ENCODE peak calls at places on chromosomes 1 and 21, in four cellular contexts. T is WTC11, Q is SK-N-SH, Z is K562. I is an unnamed sample.

GRCh38 chr1:200535605-200536004 is 84.9 kb downstream of the KIF14 start:
- DNase-seq in Z (no peak), Q (peak), T (peak), I (peak)

GRCh38 chr1:222777463-222777862 is 37.4 kb upstream of the DISP1 start:
- DNase-seq in Q (no peak), Z (no peak), T (no peak), I (no peak)

GRCh38 chr1:219876798-219877209 is 51.6 kb downstream of the SLC30A10 start:
- DNase-seq in T (no peak), Q (no peak), Z (peak), I (peak)

GRCh38 chr1:156908955-156909354 is 11.5 kb upstream of the LRRC71 start:
- DNase-seq in T (no peak), Z (no peak), Q (no peak), I (no peak)

GRCh38 chr1:24635195-24635843 is 7.8 kb upstream of the SRRM1 start:
- DNase-seq in Q (peak), Z (peak), T (no peak), I (peak)

GRCh38 chr21:29305561-29305960 is 6.8 kb downstream of the BACH1 start:
- DNase-seq in Z (no peak), T (no peak), Q (no peak), I (peak)

GRCh38 chr1:156661932-156662587 is 15.1 kb downstream of the NES start:
- DNase-seq in T (no peak), Q (no peak), Z (no peak), I (peak)

GRCh38 chr1:196651637-196652215 is at the start of gene CFH:
- DNase-seq in T (no peak), Z (peak), Q (no peak), I (no peak)

GRCh38 chr1:27601771-27602509 is 2.0 kb downstream of the AHDC1 start:
- DNase-seq in Z (no peak), Q (peak), T (no peak), I (no peak)

GRCh38 chr1:247111636-247112478 is 7.7 kb upstream of the ZNF669 start:
- DNase-seq in Q (peak), T (peak), Z (peak), I (peak)

GRCh38 chr1:93140106-93140505 is 40.1 kb downstream of the TMED5 start:
- DNase-seq in Z (no peak), Q (no peak), T (no peak), I (no peak)

GRCh38 chr1:156876281-156876680 is 15.6 kb downstream of the NTRK1 start:
- DNase-seq in Q (no peak), Z (no peak), T (peak), I (no peak)

GRCh38 chr1:47569681-47570470 is 132.0 kb downstream of the FOXD2 start:
- DNase-seq in Z (peak), Q (no peak), T (peak), I (peak)

GRCh38 chr1:156926175-156926574 is 5.7 kb downstream of the LRRC71 start:
- DNase-seq in Q (peak), T (no peak), Z (peak), I (no peak)

GRCh38 chr1:200558866-200559459 is 61.6 kb downstream of the KIF14 start:
- DNase-seq in Z (peak), T (no peak), Q (peak), I (peak)

GRCh38 chr21:46159841-46160562 is 4.6 kb upstream of the FTCD start:
- DNase-seq in T (no peak), Q (no peak), Z (no peak), I (no peak)

GRCh38 chr21:26529556-26529955 is 43.5 kb downstream of the CYYR1 start:
- DNase-seq in Z (no peak), Q (peak), T (no peak), I (no peak)

DNA sequence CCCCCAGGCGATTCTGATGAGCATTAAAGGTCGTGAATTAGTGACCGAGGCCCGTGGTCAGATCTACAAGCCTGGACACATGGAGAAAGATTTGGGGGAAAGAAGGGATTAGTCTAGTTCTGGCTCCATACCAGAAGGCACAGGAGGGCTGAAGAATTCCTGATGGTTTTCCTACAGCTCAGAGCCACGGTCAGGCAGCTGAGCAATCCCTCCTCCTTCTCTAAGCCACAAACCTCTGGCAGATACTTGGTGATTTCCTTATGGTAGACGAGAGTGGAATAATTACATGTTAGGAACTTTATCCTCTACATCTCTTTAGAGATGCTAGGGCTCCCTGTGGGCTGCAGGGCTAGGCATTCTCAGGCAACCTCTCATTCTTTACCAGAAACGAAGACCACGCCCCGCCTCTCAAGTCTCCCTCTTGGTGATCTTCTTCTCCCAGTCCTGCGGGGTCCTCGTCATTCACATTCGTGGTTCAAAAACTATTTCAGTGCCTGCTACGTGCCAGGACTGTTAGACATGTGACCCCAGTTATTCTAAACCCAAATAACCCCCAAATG is 20.5 kb upstream of the ZBTB18 start:
- DNase-seq in Q (no peak), T (no peak), Z (no peak), I (no peak)
- TF ChIP-seq FOXJ3 in Q (no peak), T (no peak), Z (no peak), I (no peak)

GRCh38 chr1:90708236-90708786 is 8.8 kb downstream of the BARHL2 start:
- DNase-seq in T (no peak), Z (no peak), Q (no peak), I (no peak)
- TF ChIP-seq FOXJ3 in T (no peak), Z (no peak), Q (no peak), I (no peak)

GRCh38 chr21:43194303-43195130 is 25.7 kb downstream of the CRYAA start:
- DNase-seq in Z (no peak), T (peak), Q (no peak), I (peak)

GRCh38 chr21:43198376-43198775 is 29.6 kb downstream of the CRYAA start:
- DNase-seq in Z (no peak), T (no peak), Q (no peak), I (no peak)

GRCh38 chr21:43193651-43194302 is 25.0 kb downstream of the CRYAA start:
- DNase-seq in T (peak), Z (no peak), Q (peak), I (no peak)

GRCh38 chr21:43195131-43196021 is 26.6 kb downstream of the CRYAA start:
- DNase-seq in Q (peak), T (peak), Z (no peak), I (no peak)

DNA sequence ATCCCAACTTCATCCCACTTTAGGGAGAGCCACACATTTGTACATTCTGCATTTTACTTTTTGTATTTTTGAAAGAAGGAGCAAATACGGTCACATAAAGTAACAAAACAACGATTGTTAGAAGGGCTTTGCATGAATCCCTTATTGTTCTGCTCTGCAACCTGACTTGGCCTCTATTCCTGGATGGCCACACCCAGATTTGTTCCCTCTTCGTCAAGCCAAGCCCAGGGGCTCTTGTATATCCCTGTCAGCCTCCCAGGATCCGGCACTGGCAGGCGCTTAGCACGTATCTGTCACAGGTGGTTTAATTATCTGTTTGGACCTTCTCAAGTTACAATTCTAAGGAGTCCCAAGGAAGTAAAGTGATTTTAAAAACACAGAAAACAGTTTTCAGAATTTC is 28.0 kb downstream of the CRYAA start:
- DNase-seq in Q (no peak), T (peak), Z (no peak), I (no peak)
- TF ChIP-seq FOXJ3 in Q (no peak), T (no peak), Z (no peak), I (no peak)

GRCh38 chr1:202084791-202085681 is 37.7 kb upstream of the GPR37L1 start:
- DNase-seq in T (no peak), Q (no peak), Z (no peak), I (peak)

GRCh38 chr1:202090994-202091393 is 31.7 kb upstream of the GPR37L1 start:
- DNase-seq in Q (no peak), Z (no peak), T (no peak), I (peak)

GRCh38 chr1:202088216-202088615 is 34.5 kb upstream of the GPR37L1 start:
- DNase-seq in T (no peak), Q (peak), Z (no peak), I (no peak)

GRCh38 chr1:202085682-202086373 is 36.9 kb upstream of the GPR37L1 start:
- DNase-seq in Z (no peak), Q (no peak), T (peak), I (peak)

GRCh38 chr1:202086579-202087350 is 36.0 kb upstream of the GPR37L1 start:
- DNase-seq in T (peak), Z (no peak), Q (no peak), I (no peak)
- TF ChIP-seq FOXJ3 in T (no peak), Z (no peak), Q (no peak), I (no peak)

I was measured in HepG2.